ENCODE peak calls at places on chromosomes 13 and 19, in four cellular contexts. F, H, C and S are unnamed samples.

GRCh38 chr19:2491130-2491801 is 15.3 kb downstream of the GADD45B start:
- DNase-seq in F (peak), H (no peak), C (no peak), S (no peak)

GRCh38 chr13:99404005-99404755 is 97.0 kb upstream of the GPR183 start:
- DNase-seq in F (no peak), H (no peak), C (no peak), S (no peak)

GRCh38 chr13:65882810-65883209 is 1347.3 kb downstream of the PCDH9 start:
- DNase-seq in F (no peak), H (no peak), C (no peak), S (no peak)

GRCh38 chr19:3687774-3688706 is 12.2 kb downstream of the PIP5K1C start:
- DNase-seq in F (no peak), H (peak), C (no peak), S (peak)

GRCh38 chr19:35862528-35862927 is 5.8 kb downstream of the KIRREL2 start:
- DNase-seq in F (no peak), H (no peak), C (no peak), S (no peak)

GRCh38 chr13:46146898-46147297 is 35.1 kb downstream of the LCP1 start:
- DNase-seq in F (no peak), H (peak), C (no peak), S (no peak)

GRCh38 chr13:106565127-106565775 is 2.7 kb downstream of the ARGLU1 start:
- DNase-seq in F (no peak), H (no peak), C (no peak), S (no peak)

GRCh38 chr19:30049844-30050667 is 108.0 kb downstream of the URI1 start:
- DNase-seq in F (no peak), H (no peak), C (no peak), S (no peak)

GRCh38 chr19:44609219-44609618 is 4.1 kb upstream of the IGSF23 start:
- DNase-seq in F (no peak), H (no peak), C (no peak), S (no peak)

GRCh38 chr19:35318679-35319448 is 10.1 kb upstream of the CD22 start:
- DNase-seq in F (no peak), H (no peak), C (no peak), S (no peak)

GRCh38 chr19:46451352-46451751 is 20.0 kb downstream of the PNMA8A start:
- DNase-seq in F (no peak), H (no peak), C (no peak), S (no peak)

GRCh38 chr13:52738719-52739467 is 727 bp downstream of the CNMD start:
- DNase-seq in F (no peak), H (peak), C (peak), S (peak)

DNA sequence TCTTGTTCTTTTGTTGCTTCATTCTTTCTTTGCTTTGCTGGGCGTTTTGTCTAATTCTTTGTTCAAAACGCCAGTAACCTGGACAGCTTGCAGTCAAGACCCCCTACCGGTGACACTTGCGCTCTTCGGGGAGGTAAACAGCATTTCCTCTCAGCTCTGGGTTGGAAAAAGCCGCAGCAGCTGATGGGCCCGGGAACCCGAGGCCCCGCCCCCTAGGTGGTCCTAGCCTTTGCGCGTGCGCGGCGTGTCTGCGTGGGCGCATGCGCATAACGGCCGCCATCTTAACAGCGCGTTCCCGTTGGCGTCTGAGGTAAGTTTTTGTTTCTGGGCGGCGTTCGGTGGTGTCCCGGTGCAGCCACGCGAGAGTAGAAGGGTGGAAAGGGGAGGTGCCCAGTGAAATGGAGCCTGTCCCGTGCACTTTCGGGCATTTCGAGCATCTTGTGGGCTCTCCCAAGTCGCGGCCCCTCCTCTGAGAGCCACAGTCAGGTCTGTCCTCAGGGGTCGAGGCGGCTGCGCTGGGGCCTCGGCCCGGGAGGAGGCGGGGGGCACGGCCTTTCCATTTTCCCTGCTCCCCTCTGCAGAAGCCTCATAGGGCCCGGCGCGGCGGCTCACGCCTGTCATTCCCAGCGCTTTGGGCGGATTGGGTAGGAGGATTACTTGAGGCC is at the start of gene ZNF559:
- DNase-seq in F (peak), H (peak), C (peak), S (peak)
- TF ChIP-seq CTCF in F (peak), H (peak), C (peak), S (peak)

GRCh38 chr19:13153627-13154240 is 3.5 kb downstream of the IER2 start:
- DNase-seq in F (no peak), H (peak), C (peak), S (peak)
- TF ChIP-seq CTCF in F (no peak), H (no peak), C (no peak), S (peak)

DNA sequence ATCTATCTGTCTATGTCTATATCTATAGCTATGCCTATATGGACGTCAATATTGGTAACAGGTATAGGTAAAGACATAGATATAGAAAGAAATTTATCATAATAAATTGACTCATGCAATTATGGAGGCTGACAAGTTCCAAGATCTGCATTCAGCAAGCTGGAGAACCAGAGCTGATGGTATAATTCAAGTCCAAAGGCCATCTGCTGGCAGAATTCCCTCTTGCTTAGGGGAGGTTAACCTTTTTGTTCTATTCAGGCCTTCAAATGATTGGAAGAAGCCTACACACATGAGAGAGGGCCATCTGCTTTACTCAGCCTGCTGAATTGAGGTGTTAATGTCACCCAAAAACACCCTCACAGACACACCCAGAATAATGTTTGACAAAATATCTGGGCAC is 10.8 kb downstream of the RASL11A start:
- DNase-seq in F (no peak), H (no peak), C (no peak), S (no peak)
- TF ChIP-seq CTCF in F (no peak), H (no peak), C (no peak), S (no peak)

GRCh38 chr19:54431255-54431838 is 16.1 kb downstream of the TTYH1 start:
- DNase-seq in F (no peak), H (no peak), C (no peak), S (no peak)

GRCh38 chr19:54429545-54430227 is 14.4 kb downstream of the TTYH1 start:
- DNase-seq in F (no peak), H (no peak), C (no peak), S (no peak)

GRCh38 chr19:54432144-54432738 is 16.8 kb upstream of the LENG8 start:
- DNase-seq in F (no peak), H (no peak), C (no peak), S (no peak)

GRCh38 chr19:54429176-54429495 is 13.9 kb downstream of the TTYH1 start:
- DNase-seq in F (no peak), H (no peak), C (no peak), S (no peak)

GRCh38 chr19:54430306-54431254 is 15.3 kb downstream of the TTYH1 start:
- DNase-seq in F (no peak), H (peak), C (no peak), S (peak)
- TF ChIP-seq CTCF in F (no peak), H (peak), C (peak), S (no peak)

GRCh38 chr19:7636317-7636690 is 606 bp upstream of the STXBP2 start:
- DNase-seq in F (no peak), H (no peak), C (no peak), S (no peak)

GRCh38 chr19:7638802-7639465 is 2.0 kb downstream of the STXBP2 start:
- DNase-seq in F (no peak), H (no peak), C (no peak), S (no peak)

GRCh38 chr19:7637374-7638256 is 705 bp downstream of the STXBP2 start:
- DNase-seq in F (no peak), H (no peak), C (no peak), S (no peak)

GRCh38 chr19:7635670-7636069 is 1.2 kb upstream of the STXBP2 start:
- DNase-seq in F (no peak), H (no peak), C (no peak), S (no peak)

GRCh38 chr19:7636691-7637373 is at the start of gene STXBP2:
- DNase-seq in F (no peak), H (peak), C (peak), S (peak)
- TF ChIP-seq CTCF in F (no peak), H (no peak), C (peak), S (no peak)